ENCODE peak calls at places on chromosome X, in ten cellular contexts. L, J, C, F, M, P, O, G, R and U are unnamed samples.

GRCh38 chrX:136115124-136115908 is 32.0 kb upstream of the FHL1 start:
- DNase-seq in L (peak; percentile 29), J (no peak), C (no peak), F (peak; percentile 20), M (no peak), P (no peak), O (peak; percentile 19), G (no peak), R (no peak), U (no peak)

GRCh38 chrX:153767674-153768055 is 3.6 kb downstream of the PLXNB3 start:
- DNase-seq in L (no peak), J (no peak), C (no peak), F (no peak), M (peak; percentile 58), P (no peak), O (no peak), G (no peak), R (no peak), U (no peak)

GRCh38 chrX:119410027-119410819 is 11.1 kb downstream of the SLC25A43 start:
- DNase-seq in L (peak; percentile 95), J (peak; percentile 67), C (no peak), F (peak; percentile 90), M (no peak), P (peak; percentile 46), O (peak; percentile 90), G (no peak), R (peak; percentile 22), U (no peak)

GRCh38 chrX:69543572-69543971 is 39.4 kb downstream of the NALF2 start:
- DNase-seq in L (no peak), J (no peak), C (no peak), F (no peak), M (peak; percentile 64), P (no peak), O (no peak), G (no peak), R (no peak), U (no peak)

GRCh38 chrX:40539214-40540142 is 41.3 kb upstream of the ATP6AP2 start:
- DNase-seq in L (peak; percentile 60), J (peak; percentile 49), C (peak; percentile 78), F (peak; percentile 42), M (peak; percentile 79), P (no peak), O (no peak), G (peak; percentile 42), R (peak; percentile 65), U (peak; percentile 16)

GRCh38 chrX:153317306-153317705 is 4.3 kb downstream of the PNMA6F start:
- DNase-seq in L (no peak), J (no peak), C (no peak), F (no peak), M (no peak), P (no peak), O (no peak), G (no peak), R (no peak), U (no peak)

GRCh38 chrX:143634701-143635442 is 1.0 kb downstream of the SLITRK4 start:
- DNase-seq in L (no peak), J (no peak), C (no peak), F (no peak), M (peak; percentile 54), P (no peak), O (peak; percentile 22), G (peak; percentile 53), R (no peak), U (no peak)

GRCh38 chrX:13876652-13877051 is 59.8 kb upstream of the GPM6B start:
- DNase-seq in L (peak; percentile 81), J (no peak), C (no peak), F (peak; percentile 68), M (no peak), P (no peak), O (peak; percentile 32), G (no peak), R (no peak), U (no peak)

GRCh38 chrX:153643431-153644351 is 3.3 kb upstream of the DUSP9 start:
- DNase-seq in L (no peak), J (no peak), C (no peak), F (no peak), M (peak; percentile 72), P (peak; percentile 44), O (peak; percentile 19), G (peak; percentile 51), R (no peak), U (no peak)

GRCh38 chrX:40953369-40953768 is 131.9 kb upstream of the USP9X start:
- DNase-seq in L (no peak), J (no peak), C (no peak), F (no peak), M (no peak), P (no peak), O (no peak), G (no peak), R (no peak), U (no peak)

GRCh38 chrX:119573840-119574393 is 446 bp upstream of the UBE2A start:
- DNase-seq in L (peak; percentile 55), J (peak; percentile 23), C (no peak), F (peak; percentile 31), M (no peak), P (peak; percentile 44), O (peak; percentile 51), G (peak; percentile 45), R (peak; percentile 24), U (no peak)

GRCh38 chrX:140040397-140040796 is 75.1 kb upstream of the CXorf66 start:
- DNase-seq in L (peak; percentile 64), J (no peak), C (no peak), F (peak; percentile 47), M (no peak), P (no peak), O (peak; percentile 86), G (no peak), R (no peak), U (no peak)

GRCh38 chrX:113651306-113651705 is 810.7 kb upstream of the AMOT start:
- DNase-seq in L (no peak), J (no peak), C (no peak), F (no peak), M (no peak), P (no peak), O (no peak), G (no peak), R (no peak), U (no peak)

GRCh38 chrX:123869488-123869887 is 9.6 kb downstream of the XIAP start:
- DNase-seq in L (no peak), J (no peak), C (no peak), F (no peak), M (no peak), P (no peak), O (peak; percentile 54), G (no peak), R (no peak), U (no peak)

GRCh38 chrX:40853004-40853815 is 117.9 kb upstream of the MED14 start:
- DNase-seq in L (no peak), J (no peak), C (no peak), F (no peak), M (no peak), P (no peak), O (no peak), G (no peak), R (no peak), U (no peak)

GRCh38 chrX:10901290-10901633 is 209.9 kb upstream of the HCCS start:
- DNase-seq in L (no peak), J (no peak), C (no peak), F (peak; percentile 11), M (no peak), P (no peak), O (no peak), G (no peak), R (no peak), U (no peak)
- H3K27ac ChIP-seq in L (peak overlapping the region; percentile 20), J (no peak overlapping the region), C (no peak overlapping the region), F (peak overlapping the region; percentile 25), M (peak overlapping the region; percentile 17), P (no peak overlapping the region), O (peak overlapping the region; percentile 54), G (no peak overlapping the region), R (no peak overlapping the region), U (no peak overlapping the region)

GRCh38 chrX:17629519-17629918 is 107.8 kb upstream of the SCML1 start:
- DNase-seq in L (no peak), J (no peak), C (no peak), F (no peak), M (no peak), P (no peak), O (no peak), G (no peak), R (no peak), U (no peak)

GRCh38 chrX:17631647-17632046 is 105.6 kb upstream of the SCML1 start:
- DNase-seq in L (no peak), J (no peak), C (no peak), F (no peak), M (no peak), P (no peak), O (no peak), G (no peak), R (no peak), U (no peak)

GRCh38 chrX:17632942-17633341 is 104.4 kb upstream of the SCML1 start:
- DNase-seq in L (no peak), J (no peak), C (peak; percentile 14), F (no peak), M (no peak), P (no peak), O (peak; percentile 29), G (no peak), R (no peak), U (no peak)

GRCh38 chrX:17627026-17627425 is 110.3 kb upstream of the SCML1 start:
- DNase-seq in L (peak; percentile 63), J (no peak), C (no peak), F (peak; percentile 60), M (no peak), P (no peak), O (no peak), G (no peak), R (no peak), U (no peak)

DNA sequence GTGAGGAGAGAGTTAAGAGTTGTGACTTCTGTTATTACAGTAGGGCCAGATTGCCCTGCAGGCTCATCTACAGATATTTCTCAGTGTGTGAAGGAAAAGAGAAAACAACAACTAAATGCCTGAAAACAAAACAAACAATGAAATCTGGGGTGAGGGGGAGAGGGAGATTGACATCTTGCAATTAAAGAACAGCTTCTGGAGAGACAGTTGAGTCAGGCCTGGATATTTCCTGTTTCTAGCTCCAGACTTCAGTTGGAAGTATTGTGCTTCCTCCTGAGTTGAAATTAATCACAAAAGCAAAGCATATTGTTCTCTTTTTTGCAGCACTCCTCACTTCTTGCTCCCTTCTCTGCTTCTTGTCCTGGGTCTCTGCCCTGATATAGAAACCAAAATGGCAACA is 108.3 kb upstream of the SCML1 start:
- DNase-seq in L (no peak), J (no peak), C (no peak), F (no peak), M (no peak), P (no peak), O (no peak), G (no peak), R (no peak), U (no peak)
- H3K4me1 ChIP-seq in L (no peaks in the 10 kb centered on the region), J (no peaks in the 10 kb centered on the region), C (peaks cover 13% of the 10 kb centered on the region), F (peaks cover 7% of the 10 kb centered on the region), M (peaks cover 10% of the 10 kb centered on the region), P (no peaks in the 10 kb centered on the region), O (peaks cover 8% of the 10 kb centered on the region), G (no peaks in the 10 kb centered on the region), R (peaks cover 2% of the 10 kb centered on the region), U (peaks cover 2% of the 10 kb centered on the region)

GRCh38 chrX:47560831-47561652 is at the start of gene ARAF:
- DNase-seq in L (peak; percentile 99), J (peak; percentile 96), C (peak; percentile 98), F (peak; percentile 98), M (peak; percentile 98), P (peak; percentile 95), O (peak; percentile 99), G (peak; percentile 95), R (peak; percentile 97), U (peak; percentile 93)
- H3K27ac ChIP-seq in L (peak within 1 kb of the TSS; percentile 95), J (peak within 1 kb of the TSS; percentile 92), C (peak within 1 kb of the TSS; percentile 91), F (peak within 1 kb of the TSS; percentile 98), M (peak within 1 kb of the TSS; percentile 96), P (peak within 1 kb of the TSS; percentile 99), O (peak within 1 kb of the TSS; percentile 81), G (peak within 1 kb of the TSS; percentile 99), R (peak within 1 kb of the TSS; percentile 98), U (no peak within 1 kb of the TSS)

GRCh38 chrX:64190136-64190740 is 15.3 kb downstream of the AMER1 start:
- DNase-seq in L (no peak), J (no peak), C (no peak), F (no peak), M (no peak), P (no peak), O (no peak), G (no peak), R (no peak), U (no peak)
- H3K4me1 ChIP-seq in L (no peaks in the 10 kb centered on the region), J (no peaks in the 10 kb centered on the region), C (no peaks in the 10 kb centered on the region), F (no peaks in the 10 kb centered on the region), M (no peaks in the 10 kb centered on the region), P (no peaks in the 10 kb centered on the region), O (no peaks in the 10 kb centered on the region), G (no peaks in the 10 kb centered on the region), R (peaks cover 16% of the 10 kb centered on the region), U (no peaks in the 10 kb centered on the region)